ENCODE peak calls at places on chromosomes 4 and X, in five cellular contexts. J is mammary epithelial cell, G is upper lobe of right lung, Y is HCT116, L is mesendoderm. X is an unnamed sample.

GRCh38 chr4:88814043-88814617 is 116.5 kb upstream of the NAP1L5 start:
- DNase-seq in J (no peak), G (no peak), Y (no peak), L (peak; percentile 15), X (no peak)

GRCh38 chr4:17859793-17860406 is 49.1 kb downstream of the NCAPG start:
- DNase-seq in J (no peak), G (no peak), Y (no peak), L (no peak), X (no peak)

GRCh38 chr4:55910140-55910539 is 38.6 kb upstream of the CEP135 start:
- DNase-seq in J (peak; percentile 20), G (no peak), Y (no peak), L (no peak), X (peak; percentile 26)

GRCh38 chr4:25938251-25939186 is 24.5 kb downstream of the SMIM20 start:
- DNase-seq in J (peak; percentile 70), G (no peak), Y (no peak), L (no peak), X (peak; percentile 68)

GRCh38 chr4:102858828-102859464 is 9.8 kb upstream of the CISD2 start:
- DNase-seq in J (no peak), G (no peak), Y (no peak), L (no peak), X (no peak)

GRCh38 chr4:165331316-165331715 is 3.8 kb downstream of the MSMO1 start:
- DNase-seq in J (no peak), G (no peak), Y (no peak), L (no peak), X (no peak)

GRCh38 chrX:57286507-57287251 is at the start of gene FAAH2:
- DNase-seq in J (peak; percentile 86), G (peak; percentile 85), Y (peak; percentile 90), L (peak; percentile 69), X (no peak)

GRCh38 chrX:13120017-13120416 is 75.6 kb upstream of the FAM9C start:
- DNase-seq in J (no peak), G (no peak), Y (no peak), L (no peak), X (peak; percentile 64)

GRCh38 chr4:11746734-11747133 is 318.0 kb upstream of the HS3ST1 start:
- DNase-seq in J (peak; percentile 24), G (no peak), Y (no peak), L (no peak), X (peak; percentile 48)

GRCh38 chr4:74374561-74375327 is 9.8 kb downstream of the EREG start:
- DNase-seq in J (peak; percentile 99), G (peak; percentile 89), Y (peak; percentile 89), L (no peak), X (peak; percentile 78)

GRCh38 chr4:84870398-84871163 is 95.9 kb downstream of the WDFY3 start:
- DNase-seq in J (peak; percentile 44), G (no peak), Y (peak; percentile 50), L (peak; percentile 99), X (peak; percentile 87)

GRCh38 chr4:31059753-31060522 is 339.8 kb downstream of the PCDH7 start:
- DNase-seq in J (no peak), G (no peak), Y (peak; percentile 75), L (no peak), X (peak; percentile 67)

GRCh38 chrX:107205770-107206696 is at the start of the genes DNAAF6 and NUP62CL:
- DNase-seq in J (peak; percentile 69), G (peak; percentile 82), Y (peak; percentile 80), L (peak; percentile 97), X (peak; percentile 10)

GRCh38 chr4:67765401-67765800 is 11.2 kb upstream of the GNRHR start:
- DNase-seq in J (no peak), G (no peak), Y (no peak), L (no peak), X (peak; percentile 41)

GRCh38 chrX:48482526-48482925 is 6.5 kb downstream of the FTSJ1 start:
- DNase-seq in J (no peak), G (no peak), Y (no peak), L (no peak), X (no peak)

GRCh38 chr4:98996056-98996941 is 778 bp downstream of the METAP1 start:
- DNase-seq in J (peak; percentile 53), G (no peak), Y (no peak), L (peak; percentile 59), X (peak; percentile 10)

GRCh38 chr4:112130903-112131302 is 14.4 kb upstream of the FAM241A start:
- DNase-seq in J (peak; percentile 11), G (no peak), Y (no peak), L (peak; percentile 47), X (peak; percentile 58)

GRCh38 chrX:12917753-12918152 is 11.3 kb downstream of the TLR8 start:
- DNase-seq in J (no peak), G (no peak), Y (no peak), L (no peak), X (no peak)

GRCh38 chrX:141642979-141643378 is 53.5 kb downstream of the SPANXA2 start:
- DNase-seq in J (no peak), G (no peak), Y (no peak), L (peak; percentile 6), X (peak; percentile 20)

GRCh38 chrX:19046343-19047215 is 62.7 kb upstream of the PHKA2 start:
- DNase-seq in J (peak; percentile 38), G (no peak), Y (peak; percentile 26), L (no peak), X (peak; percentile 31)

GRCh38 chr4:126264839-126265238 is 950.1 kb downstream of the FAT4 start:
- DNase-seq in J (peak; percentile 3), G (no peak), Y (no peak), L (no peak), X (peak; percentile 73)

GRCh38 chr4:37922323-37922722 is 31.4 kb downstream of the TBC1D1 start:
- DNase-seq in J (no peak), G (no peak), Y (no peak), L (no peak), X (peak; percentile 50)

GRCh38 chr4:156374069-156374468 is 420.4 kb upstream of the CTSO start:
- DNase-seq in J (no peak), G (no peak), Y (no peak), L (no peak), X (no peak)

GRCh38 chrX:1589356-1590130 is 1.9 kb upstream of the AKAP17A start:
- DNase-seq in J (no peak), G (peak; percentile 18), Y (no peak), L (peak; percentile 22), X (no peak)

GRCh38 chr4:145766273-145766672 is 86.3 kb downstream of the C4orf51 start:
- DNase-seq in J (no peak), G (no peak), Y (no peak), L (no peak), X (no peak)

GRCh38 chrX:78329486-78329885 is 2.1 kb upstream of the CYSLTR1 start:
- DNase-seq in J (peak; percentile 9), G (no peak), Y (no peak), L (no peak), X (no peak)

GRCh38 chr4:145307763-145308430 is 127.5 kb upstream of the OTUD4 start:
- DNase-seq in J (no peak), G (no peak), Y (no peak), L (no peak), X (no peak)

GRCh38 chr4:93157984-93158383 is 670.6 kb upstream of the ATOH1 start:
- DNase-seq in J (no peak), G (no peak), Y (no peak), L (peak; percentile 39), X (no peak)

GRCh38 chr4:158255727-158256324 is 45.5 kb downstream of the TMEM144 start:
- DNase-seq in J (peak; percentile 27), G (no peak), Y (peak; percentile 36), L (peak; percentile 55), X (peak; percentile 29)

GRCh38 chr4:793109-793861 is 32.6 kb downstream of the CPLX1 start:
- DNase-seq in J (no peak), G (no peak), Y (no peak), L (peak; percentile 26), X (no peak)

GRCh38 chr4:794911-795725 is 30.8 kb downstream of the CPLX1 start:
- DNase-seq in J (no peak), G (no peak), Y (no peak), L (no peak), X (no peak)

GRCh38 chr4:795726-796119 is 30.2 kb downstream of the CPLX1 start:
- DNase-seq in J (no peak), G (no peak), Y (no peak), L (no peak), X (no peak)

GRCh38 chr4:792729-793108 is 33.2 kb downstream of the CPLX1 start:
- DNase-seq in J (no peak), G (no peak), Y (no peak), L (no peak), X (no peak)

GRCh38 chr4:793941-794621 is 31.8 kb downstream of the CPLX1 start:
- DNase-seq in J (no peak), G (no peak), Y (no peak), L (no peak), X (no peak)
- H3K27me3 ChIP-seq in J (peaks cover 21% of the 10 kb centered on the region), G (peaks cover 56% of the 10 kb centered on the region), Y (no peaks in the 10 kb centered on the region), L (peaks cover 21% of the 10 kb centered on the region), X (peaks cover 49% of the 10 kb centered on the region)

GRCh38 chr4:6856391-6856790 is 53.2 kb upstream of the TBC1D14 start:
- DNase-seq in J (no peak), G (no peak), Y (no peak), L (no peak), X (no peak)
- H3K27ac ChIP-seq in J (no peak overlapping the region), G (no peak overlapping the region), Y (no peak overlapping the region), L (no peak overlapping the region), X (peak overlapping the region; percentile 48)

GRCh38 chrX:45001038-45001437 is 128.1 kb downstream of the KDM6A start:
- DNase-seq in J (no peak), G (no peak), Y (no peak), L (no peak), X (no peak)

GRCh38 chrX:44992775-44993174 is 119.8 kb downstream of the KDM6A start:
- DNase-seq in J (no peak), G (no peak), Y (no peak), L (no peak), X (no peak)

GRCh38 chrX:44997282-44997813 is 124.4 kb downstream of the KDM6A start:
- DNase-seq in J (no peak), G (no peak), Y (no peak), L (peak; percentile 8), X (no peak)

GRCh38 chrX:44997888-44998287 is 124.9 kb downstream of the KDM6A start:
- DNase-seq in J (no peak), G (no peak), Y (no peak), L (no peak), X (no peak)

DNA sequence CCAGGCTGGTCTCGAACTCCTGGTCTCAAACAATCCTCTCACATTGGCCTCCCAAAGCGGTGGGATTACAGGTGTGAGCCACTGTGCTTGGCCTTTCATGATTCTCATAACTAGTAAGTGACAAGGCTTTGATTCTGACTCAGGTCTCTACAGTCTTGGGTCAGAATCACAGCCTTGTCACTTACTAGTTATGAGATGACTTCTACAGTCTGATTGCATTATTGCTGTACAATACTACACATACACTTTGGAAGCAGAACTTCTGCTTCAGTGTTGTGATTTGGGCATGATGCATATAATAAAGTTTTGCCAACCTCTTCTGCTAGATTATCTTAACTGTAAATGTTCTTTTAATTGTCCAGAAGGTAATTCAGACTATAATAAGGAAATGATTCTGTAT is 123.3 kb downstream of the KDM6A start:
- DNase-seq in J (no peak), G (no peak), Y (no peak), L (no peak), X (no peak)
- H3K27me3 ChIP-seq in J (no peaks in the 10 kb centered on the region), G (no peaks in the 10 kb centered on the region), Y (no peaks in the 10 kb centered on the region), L (no peaks in the 10 kb centered on the region), X (no peaks in the 10 kb centered on the region)

DNA sequence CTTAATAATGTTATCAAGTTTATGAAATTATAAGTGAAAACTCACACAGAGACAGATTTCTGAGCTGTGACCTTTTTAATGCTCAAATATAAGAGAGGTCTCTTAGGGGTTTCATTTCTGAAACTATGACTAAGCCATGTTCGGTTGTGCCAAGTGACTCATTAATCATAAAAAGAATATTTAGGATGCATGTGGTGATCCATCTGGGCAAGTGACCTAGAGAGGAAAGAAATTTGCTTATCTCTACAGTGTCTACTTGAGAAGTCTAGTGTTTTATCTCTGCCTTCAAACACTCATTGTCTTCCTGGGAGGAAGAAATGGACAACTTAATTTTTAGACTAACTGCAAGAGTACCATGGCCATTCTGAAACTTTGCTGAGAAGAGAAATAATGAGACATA is 545.3 kb upstream of the GRID2 start:
- DNase-seq in J (peak; percentile 70), G (no peak), Y (peak; percentile 63), L (no peak), X (peak; percentile 69)
- H3K27ac ChIP-seq in J (no peak overlapping the region), G (no peak overlapping the region), Y (no peak overlapping the region), L (no peak overlapping the region), X (no peak overlapping the region)

X was measured in astrocyte.